ENCODE peak calls at places on chromosome 21, in four cellular contexts. L is GM23338, S is A549, J is HepG2. A is an unnamed sample.

GRCh38 chr21:17491716-17492414 is 21.0 kb upstream of the CXADR start:
- DNase-seq in L (no peak), S (peak; percentile 7), J (no peak), A (peak; percentile 30)

GRCh38 chr21:43609501-43610340 is 49.6 kb downstream of the HSF2BP start:
- DNase-seq in L (no peak), S (no peak), J (peak; percentile 89), A (no peak)

GRCh38 chr21:43345746-43346409 is 81.1 kb downstream of the SIK1 start:
- DNase-seq in L (no peak), S (no peak), J (peak; percentile 66), A (peak; percentile 86)

GRCh38 chr21:34668803-34669148 is at the start of gene CLIC6:
- DNase-seq in L (peak; percentile 78), S (no peak), J (no peak), A (no peak)

GRCh38 chr21:44761747-44762208 is 39.8 kb downstream of the UBE2G2 start:
- DNase-seq in L (no peak), S (no peak), J (no peak), A (no peak)

GRCh38 chr21:27586326-27586725 is 619.4 kb upstream of the ADAMTS5 start:
- DNase-seq in L (no peak), S (no peak), J (no peak), A (no peak)

GRCh38 chr21:26732442-26733221 is 112.6 kb downstream of the ADAMTS1 start:
- DNase-seq in L (peak; percentile 85), S (no peak), J (peak; percentile 6), A (no peak)

GRCh38 chr21:26834181-26834945 is 10.8 kb downstream of the ADAMTS1 start:
- DNase-seq in L (peak; percentile 44), S (no peak), J (no peak), A (no peak)

GRCh38 chr21:45279446-45280177 is 8.1 kb downstream of the POFUT2 start:
- DNase-seq in L (no peak), S (no peak), J (no peak), A (no peak)

GRCh38 chr21:18384771-18385170 is 18.8 kb downstream of the TMPRSS15 start:
- DNase-seq in L (peak; percentile 76), S (no peak), J (no peak), A (no peak)

DNA sequence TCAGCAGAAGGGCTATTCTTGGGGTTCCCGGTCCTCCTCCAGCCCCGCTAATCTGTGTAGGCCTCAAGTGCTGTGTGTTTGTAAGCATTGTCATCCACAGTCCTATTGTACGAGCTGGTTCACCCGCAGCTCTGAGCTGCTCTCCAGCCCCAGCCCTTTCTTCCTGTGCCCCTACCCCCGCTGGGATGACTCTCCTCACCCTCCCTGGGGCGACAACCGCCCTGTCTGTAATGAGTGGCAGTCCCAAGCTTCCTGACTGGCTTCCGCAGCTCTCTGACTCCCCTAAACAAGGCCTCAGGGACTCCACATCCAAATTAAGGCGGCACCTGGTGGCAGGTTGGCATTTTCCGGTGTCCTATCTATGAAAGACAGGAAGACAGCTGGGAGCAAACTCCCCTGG is 45.8 kb downstream of the TFF3 start:
- DNase-seq in L (no peak), S (no peak), J (no peak), A (no peak)
- TF ChIP-seq CTCF in L (no peak), S (no peak), J (no peak), A (no peak)

GRCh38 chr21:41712730-41713129 is 54.1 kb downstream of the RIPK4 start:
- DNase-seq in L (no peak), S (no peak), J (peak; percentile 76), A (peak; percentile 16)
- H3K27ac ChIP-seq in L (no peak overlapping the region), S (peak overlapping the region; percentile 21), J (peak overlapping the region; percentile 63), A (no peak overlapping the region)

DNA sequence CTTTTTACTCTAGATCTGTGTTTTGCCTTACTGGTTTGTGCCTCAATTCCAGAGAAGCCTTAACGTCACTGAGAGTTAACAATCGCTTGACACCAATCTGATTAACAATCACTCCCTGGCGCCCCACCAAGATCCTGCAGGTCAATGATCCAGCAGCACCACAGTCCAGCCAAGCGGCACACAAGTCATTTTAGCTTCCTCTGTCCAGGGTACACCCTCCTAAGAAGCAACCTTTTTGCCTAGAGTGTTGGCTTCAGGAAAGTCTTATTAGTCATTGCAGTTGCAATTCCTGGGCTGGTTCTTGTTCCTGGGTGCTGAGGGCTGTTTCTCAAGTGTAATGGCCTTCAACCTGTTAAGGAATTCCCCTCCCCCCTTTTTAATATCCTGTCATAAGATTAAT is 323.0 kb upstream of the USP25 start:
- DNase-seq in L (no peak), S (no peak), J (no peak), A (no peak)
- TF ChIP-seq REST in L (no peak), S (no peak), J (no peak), A (no peak)

DNA sequence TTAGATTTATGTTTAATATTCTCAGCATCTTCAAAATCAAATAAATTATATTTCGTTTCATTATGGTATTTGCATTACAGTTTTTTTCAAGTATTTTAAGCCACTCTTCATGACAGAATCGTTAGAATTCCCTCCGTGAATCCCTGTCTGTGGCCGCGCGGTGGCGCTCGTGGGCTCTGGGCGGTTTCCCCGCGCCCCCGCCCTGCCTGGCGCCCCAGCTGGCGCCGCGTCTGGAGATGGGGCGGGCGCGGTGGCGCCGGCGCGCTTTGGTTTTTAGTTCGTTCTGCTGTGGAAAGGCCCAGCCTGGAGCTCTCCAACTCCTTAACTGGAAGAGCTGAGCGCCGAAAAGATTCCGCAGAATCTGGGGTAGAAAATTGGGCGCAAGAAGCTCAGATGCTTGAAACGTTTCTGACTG is 25.7 kb downstream of the PRMT2 start:
- DNase-seq in L (peak; percentile 89), S (no peak), J (no peak), A (peak; percentile 30)
- TF ChIP-seq CTCF in L (peak; percentile 83), S (no peak), J (no peak), A (peak; percentile 24)

DNA sequence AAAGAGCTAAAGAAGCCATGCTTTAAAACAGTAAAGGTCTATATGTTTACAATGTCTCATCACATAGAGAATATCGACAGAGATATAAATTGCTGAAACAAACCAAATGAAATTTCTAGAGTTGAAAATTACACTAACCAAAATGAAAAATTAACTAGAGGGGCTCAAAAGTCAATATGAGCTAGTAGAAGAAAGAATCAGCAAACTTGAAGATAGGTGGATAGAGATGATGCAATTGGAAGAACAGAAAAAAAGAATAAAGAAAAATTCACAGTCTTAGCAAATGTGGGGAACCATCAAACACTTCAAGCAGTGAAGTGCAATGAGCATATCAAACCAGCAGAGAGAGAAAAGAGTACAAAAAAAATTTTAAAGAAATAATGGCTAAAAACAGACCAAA is 24.1 kb upstream of the DSCAM start:
- DNase-seq in L (no peak), S (no peak), J (no peak), A (no peak)
- H3K27ac ChIP-seq in L (no peak overlapping the region), S (no peak overlapping the region), J (no peak overlapping the region), A (no peak overlapping the region)

DNA sequence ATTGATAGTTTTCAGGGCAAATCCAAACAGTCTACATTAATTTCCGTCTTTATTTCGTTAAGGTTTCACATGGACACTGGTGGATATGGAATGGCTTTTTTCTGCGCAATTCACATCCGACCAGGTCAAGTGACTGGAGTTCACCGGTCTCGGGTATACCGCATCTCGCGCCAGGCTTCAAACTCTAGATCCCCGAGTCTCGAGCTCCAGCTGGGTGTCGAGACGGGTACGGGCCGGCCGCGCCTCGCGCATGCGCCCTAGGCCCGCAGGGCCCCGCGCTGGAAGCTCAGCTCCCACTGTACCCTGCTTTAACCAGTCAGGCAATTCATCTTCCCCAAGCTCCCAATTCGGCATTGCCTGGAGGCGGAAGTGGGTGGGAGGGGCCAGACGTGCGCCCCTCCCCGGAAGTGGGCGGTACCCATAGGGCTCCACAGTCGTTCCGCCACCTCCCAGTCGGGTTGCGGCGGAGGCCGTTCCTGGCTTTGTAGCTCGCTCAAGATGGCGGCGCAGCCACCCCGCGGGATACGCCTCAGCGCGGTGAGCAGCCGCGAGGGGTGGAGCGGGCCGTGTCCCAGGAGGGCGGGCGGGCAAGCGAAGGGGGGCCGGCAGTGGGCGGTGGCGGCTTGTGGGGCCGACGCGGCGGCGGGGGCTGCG is at the start of gene MORC3:
- DNase-seq in L (peak; percentile 98), S (peak; percentile 91), J (peak; percentile 97), A (peak; percentile 98)
- TF ChIP-seq REST in L (no peak), S (no peak), J (peak; percentile 48), A (peak; percentile 66)

DNA sequence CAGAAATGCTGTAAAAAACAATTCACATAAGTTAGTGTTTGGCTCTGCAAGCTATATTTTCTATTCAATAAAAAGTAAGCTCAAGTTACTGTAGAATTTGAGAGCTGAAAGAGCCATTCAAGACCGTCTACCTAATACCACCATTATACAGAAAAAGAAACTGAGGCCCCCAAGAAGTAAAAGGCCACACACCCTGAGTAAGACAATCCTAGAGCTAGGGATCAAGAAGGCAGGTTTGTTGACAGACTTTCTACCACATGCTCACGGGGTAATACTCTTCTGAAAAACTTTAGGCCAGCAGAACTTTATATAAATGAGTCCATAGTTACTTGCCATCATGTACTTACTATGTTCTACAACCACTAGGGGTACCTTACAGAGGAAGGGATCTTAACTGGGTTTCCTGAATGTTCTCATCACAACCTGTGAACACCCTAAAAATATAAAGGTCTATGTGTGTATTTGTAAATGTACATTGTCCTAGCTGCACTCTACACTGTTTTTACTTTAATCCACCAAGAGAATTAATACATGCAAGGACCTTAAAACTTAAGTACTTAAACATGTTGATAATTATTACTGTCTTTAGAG is 2.7 kb downstream of the PSMG1 start:
- DNase-seq in L (peak; percentile 24), S (no peak), J (no peak), A (no peak)
- TF ChIP-seq CTCF in L (no peak), S (no peak), J (no peak), A (peak; percentile 3)

GRCh38 chr21:38803075-38803474 is 2.7 kb upstream of the ETS2 start:
- DNase-seq in L (no peak), S (no peak), J (no peak), A (no peak)

GRCh38 chr21:38800924-38801744 is 4.6 kb upstream of the ETS2 start:
- DNase-seq in L (no peak), S (no peak), J (no peak), A (no peak)

GRCh38 chr21:38800046-38800758 is 5.5 kb upstream of the ETS2 start:
- DNase-seq in L (no peak), S (no peak), J (no peak), A (no peak)

GRCh38 chr21:38804030-38804616 is 1.6 kb upstream of the ETS2 start:
- DNase-seq in L (no peak), S (no peak), J (no peak), A (no peak)

DNA sequence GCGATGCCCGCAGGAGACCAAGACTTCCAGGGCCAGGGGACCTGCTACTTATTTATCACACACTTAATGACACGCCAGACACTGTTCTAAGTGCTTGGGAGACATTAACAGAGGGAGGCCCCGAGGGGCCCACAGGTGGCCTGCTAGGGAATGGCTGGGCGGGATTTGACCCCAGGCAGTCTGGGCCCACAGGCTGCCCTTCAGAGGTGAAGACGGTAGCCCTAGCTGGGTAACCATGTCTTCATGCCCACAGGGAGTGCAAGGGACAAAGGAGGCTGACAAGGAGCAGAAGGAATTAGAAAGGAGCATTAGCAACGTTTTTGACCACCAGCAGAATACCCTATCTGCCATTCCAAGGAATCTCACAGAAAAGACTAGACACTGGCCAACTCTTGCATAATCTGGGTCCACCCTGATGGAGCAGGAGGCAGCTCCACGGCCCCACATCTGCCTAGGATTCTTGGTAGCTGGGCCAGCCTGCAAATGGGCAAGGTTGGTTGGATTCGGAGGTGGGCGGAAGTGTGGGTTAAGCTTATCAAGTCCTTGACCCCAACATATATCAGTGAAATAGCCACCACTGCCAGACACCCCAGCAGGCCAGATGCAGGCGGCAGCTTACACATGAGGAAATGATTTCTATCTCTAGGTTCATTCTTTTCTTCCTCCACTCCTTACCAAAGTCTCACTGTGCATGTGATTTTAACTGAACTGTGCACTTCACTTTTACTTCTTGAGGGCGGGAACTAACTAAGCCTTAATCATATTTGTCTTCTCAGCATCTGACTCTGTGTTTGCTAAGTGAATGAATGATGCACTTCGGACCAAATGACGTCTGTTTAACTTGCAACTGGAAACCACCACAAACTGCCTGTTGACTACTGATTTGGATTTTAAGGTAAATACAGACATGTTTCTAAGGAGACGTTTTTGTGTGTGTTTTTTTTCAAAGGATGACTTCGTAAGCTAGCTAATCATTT is 3.4 kb upstream of the ETS2 start:
- DNase-seq in L (no peak), S (peak; percentile 69), J (peak; percentile 93), A (no peak)
- H3K27ac ChIP-seq in L (no peak overlapping the region), S (peak overlapping the region; percentile 98), J (peak overlapping the region; percentile 69), A (no peak overlapping the region)

GRCh38 chr21:38413958-38414506 is 84.2 kb downstream of the ERG start:
- DNase-seq in L (no peak), S (no peak), J (no peak), A (no peak)
- TF ChIP-seq REST in L (peak; percentile 41), S (no peak), J (peak; percentile 50), A (peak; percentile 87)